ENCODE peak calls at places on chromosome 19, in five cellular contexts. One of them, this sample, is unnamed.

GRCh38 chr19:11902228-11902627 is 14.6 kb downstream of the ZNF69 start:
- DNase-seq in PC-3: no peak
- DNase-seq in GM23338: no peak
- DNase-seq in H1: no peak
- DNase-seq in hepatocyte: no peak
- DNase-seq in this sample: no peak

GRCh38 chr19:4453232-4454179 is 4.1 kb downstream of the UBXN6 start:
- DNase-seq in PC-3: no peak
- DNase-seq in GM23338: no peak
- DNase-seq in H1: no peak
- DNase-seq in hepatocyte: no peak
- DNase-seq in this sample: no peak

GRCh38 chr19:16371540-16371986 is 46.9 kb downstream of the KLF2 start:
- DNase-seq in PC-3: no peak
- DNase-seq in GM23338: no peak
- DNase-seq in H1: no peak
- DNase-seq in hepatocyte: no peak
- DNase-seq in this sample: no peak

GRCh38 chr19:47247308-47247990 is 8.9 kb upstream of the CCDC9 start:
- DNase-seq in PC-3: peak; percentile 74
- DNase-seq in GM23338: peak; percentile 86
- DNase-seq in H1: no peak
- DNase-seq in hepatocyte: peak; percentile 85
- DNase-seq in this sample: peak; percentile 45

GRCh38 chr19:12656899-12657571 is 9.5 kb downstream of the MAN2B1 start:
- DNase-seq in PC-3: no peak
- DNase-seq in GM23338: peak; percentile 98
- DNase-seq in H1: peak; percentile 91
- DNase-seq in hepatocyte: no peak
- DNase-seq in this sample: no peak

GRCh38 chr19:35476149-35476548 is 14.1 kb downstream of the KRTDAP start:
- DNase-seq in PC-3: no peak
- DNase-seq in GM23338: peak; percentile 90
- DNase-seq in H1: no peak
- DNase-seq in hepatocyte: no peak
- DNase-seq in this sample: no peak

GRCh38 chr19:10219678-10220077 is 11.5 kb downstream of the S1PR2 start:
- DNase-seq in PC-3: peak; percentile 74
- DNase-seq in GM23338: peak; percentile 87
- DNase-seq in H1: peak; percentile 46
- DNase-seq in hepatocyte: peak; percentile 42
- DNase-seq in this sample: peak; percentile 68

GRCh38 chr19:10852098-10852800 is 4.0 kb downstream of the C19orf38 start:
- DNase-seq in PC-3: peak; percentile 74
- DNase-seq in GM23338: no peak
- DNase-seq in H1: no peak
- DNase-seq in hepatocyte: no peak
- DNase-seq in this sample: peak; percentile 37

GRCh38 chr19:48292798-48293197 is 22.9 kb downstream of the ZNF114 start:
- DNase-seq in PC-3: peak; percentile 89
- DNase-seq in GM23338: no peak
- DNase-seq in H1: no peak
- DNase-seq in hepatocyte: no peak
- DNase-seq in this sample: no peak

GRCh38 chr19:29843180-29844051 is 31.6 kb downstream of the CCNE1 start:
- DNase-seq in PC-3: no peak
- DNase-seq in GM23338: peak; percentile 60
- DNase-seq in H1: no peak
- DNase-seq in hepatocyte: peak; percentile 76
- DNase-seq in this sample: no peak

GRCh38 chr19:20151617-20152145 is 15.3 kb upstream of the ZNF486 start:
- DNase-seq in PC-3: no peak
- DNase-seq in GM23338: peak; percentile 30
- DNase-seq in H1: no peak
- DNase-seq in hepatocyte: no peak
- DNase-seq in this sample: no peak

GRCh38 chr19:57687363-57688010 is 5.7 kb downstream of the ZNF551 start:
- DNase-seq in PC-3: no peak
- DNase-seq in GM23338: no peak
- DNase-seq in H1: no peak
- DNase-seq in hepatocyte: no peak
- DNase-seq in this sample: no peak

GRCh38 chr19:6744381-6745288 is 5.2 kb downstream of the TRIP10 start:
- DNase-seq in PC-3: peak; percentile 96
- DNase-seq in GM23338: no peak
- DNase-seq in H1: no peak
- DNase-seq in hepatocyte: peak; percentile 79
- DNase-seq in this sample: peak; percentile 82

GRCh38 chr19:17097593-17098126 is 22.1 kb downstream of the MYO9B start:
- DNase-seq in PC-3: peak; percentile 53
- DNase-seq in GM23338: no peak
- DNase-seq in H1: no peak
- DNase-seq in hepatocyte: peak; percentile 65
- DNase-seq in this sample: peak; percentile 79

GRCh38 chr19:4538601-4538954 is 1.3 kb downstream of the LRG1 start:
- DNase-seq in PC-3: no peak
- DNase-seq in GM23338: no peak
- DNase-seq in H1: no peak
- DNase-seq in hepatocyte: no peak
- DNase-seq in this sample: no peak

GRCh38 chr19:52200044-52200443 is 10.2 kb downstream of the PPP2R1A start:
- DNase-seq in PC-3: peak; percentile 25
- DNase-seq in GM23338: no peak
- DNase-seq in H1: no peak
- DNase-seq in hepatocyte: no peak
- DNase-seq in this sample: no peak

GRCh38 chr19:38735257-38735686 is 9.0 kb downstream of the CAPN12 start:
- DNase-seq in PC-3: peak; percentile 18
- DNase-seq in GM23338: peak; percentile 84
- DNase-seq in H1: no peak
- DNase-seq in hepatocyte: peak; percentile 64
- DNase-seq in this sample: peak; percentile 61

GRCh38 chr19:38737297-38737865 is 6.9 kb downstream of the CAPN12 start:
- DNase-seq in PC-3: no peak
- DNase-seq in GM23338: no peak
- DNase-seq in H1: no peak
- DNase-seq in hepatocyte: peak; percentile 13
- DNase-seq in this sample: no peak

GRCh38 chr19:38734426-38735256 is 9.6 kb downstream of the CAPN12 start:
- DNase-seq in PC-3: peak; percentile 35
- DNase-seq in GM23338: no peak
- DNase-seq in H1: no peak
- DNase-seq in hepatocyte: peak; percentile 40
- DNase-seq in this sample: peak; percentile 60

GRCh38 chr19:38736413-38737280 is 7.6 kb downstream of the CAPN12 start:
- DNase-seq in PC-3: peak; percentile 65
- DNase-seq in GM23338: peak; percentile 95
- DNase-seq in H1: peak; percentile 36
- DNase-seq in hepatocyte: peak; percentile 93
- DNase-seq in this sample: peak; percentile 47

GRCh38 chr19:38736036-38736412 is 8.2 kb downstream of the CAPN12 start:
- DNase-seq in PC-3: peak; percentile 39
- DNase-seq in GM23338: peak; percentile 58
- DNase-seq in H1: no peak
- DNase-seq in hepatocyte: peak; percentile 89
- DNase-seq in this sample: no peak
- TF ChIP-seq CTCF in PC-3: no peak
- TF ChIP-seq CTCF in GM23338: no peak
- TF ChIP-seq CTCF in H1: no peak
- TF ChIP-seq CTCF in hepatocyte: peak; percentile 3
- TF ChIP-seq CTCF in this sample: no peak

GRCh38 chr19:33302974-33303790 is 848 bp upstream of the CEBPA start:
- DNase-seq in PC-3: peak; percentile 32
- DNase-seq in GM23338: peak; percentile 81
- DNase-seq in H1: no peak
- DNase-seq in hepatocyte: peak; percentile 84
- DNase-seq in this sample: no peak

GRCh38 chr19:33306191-33306590 is 3.9 kb upstream of the CEBPA start:
- DNase-seq in PC-3: no peak
- DNase-seq in GM23338: no peak
- DNase-seq in H1: no peak
- DNase-seq in hepatocyte: no peak
- DNase-seq in this sample: no peak

GRCh38 chr19:33302175-33302973 is at the start of gene CEBPA:
- DNase-seq in PC-3: peak; percentile 74
- DNase-seq in GM23338: peak; percentile 91
- DNase-seq in H1: peak; percentile 58
- DNase-seq in hepatocyte: peak; percentile 97
- DNase-seq in this sample: peak; percentile 64

GRCh38 chr19:33304760-33305647 is 2.7 kb upstream of the CEBPA start:
- DNase-seq in PC-3: no peak
- DNase-seq in GM23338: no peak
- DNase-seq in H1: no peak
- DNase-seq in hepatocyte: peak; percentile 58
- DNase-seq in this sample: no peak

DNA sequence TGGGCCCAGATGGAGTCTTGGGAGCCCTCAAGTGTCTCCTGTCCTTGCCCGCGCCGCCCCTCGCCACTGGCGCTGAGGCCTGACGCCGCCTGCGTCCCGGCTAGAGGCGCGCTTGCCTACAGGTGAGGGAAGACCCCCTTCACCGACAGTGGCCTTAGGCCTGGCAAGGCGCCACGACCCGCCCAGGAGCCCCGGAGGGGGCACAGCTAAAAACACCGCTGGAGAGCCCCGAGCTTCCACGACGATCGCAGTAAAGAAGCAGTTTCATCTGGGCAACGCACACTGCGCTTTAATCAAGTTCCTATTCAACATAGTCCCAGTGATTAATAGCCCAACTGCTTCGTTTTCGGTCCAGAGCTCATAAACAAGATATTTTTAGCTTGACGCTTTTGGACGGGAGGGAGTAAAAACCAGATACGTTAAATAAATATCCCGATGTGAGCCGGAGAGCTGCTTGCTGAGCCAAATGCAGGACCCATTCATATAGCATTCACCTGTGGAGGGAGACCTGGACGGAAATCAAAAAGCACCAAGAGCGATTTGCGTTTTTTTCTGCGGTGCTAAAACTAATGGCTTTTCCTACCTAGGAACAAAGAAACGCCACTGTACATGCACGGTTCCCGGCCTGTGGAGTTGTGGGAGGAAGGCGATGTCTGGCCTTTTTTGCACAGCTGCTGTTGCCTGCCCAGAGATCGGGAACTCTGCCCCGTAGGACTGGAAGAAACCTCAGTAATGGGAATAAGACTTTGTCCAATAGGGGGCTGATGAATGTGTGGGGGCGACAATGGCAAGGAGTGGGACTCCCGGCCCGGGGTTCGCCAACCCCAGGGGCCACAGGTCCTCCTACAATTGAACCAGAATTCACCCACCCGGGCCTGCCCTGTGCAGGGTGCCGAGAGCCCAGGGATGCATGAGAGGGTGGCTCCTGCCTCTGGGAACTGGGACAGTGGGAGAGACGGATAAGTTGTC is 1.7 kb upstream of the CEBPA start:
- DNase-seq in PC-3: no peak
- DNase-seq in GM23338: no peak
- DNase-seq in H1: no peak
- DNase-seq in hepatocyte: peak; percentile 31
- DNase-seq in this sample: no peak
- TF ChIP-seq EZH2 in PC-3: no peak
- TF ChIP-seq EZH2 in GM23338: no peak
- TF ChIP-seq EZH2 in H1: peak; percentile 46
- TF ChIP-seq EZH2 in hepatocyte: no peak
- TF ChIP-seq EZH2 in this sample: no peak

GRCh38 chr19:32676895-32677359 is 1.3 kb downstream of the RGS9BP start:
- DNase-seq in PC-3: no peak
- DNase-seq in GM23338: no peak
- DNase-seq in H1: no peak
- DNase-seq in hepatocyte: no peak
- DNase-seq in this sample: no peak
- H3K4me3 ChIP-seq in PC-3: no peak overlapping the region
- H3K4me3 ChIP-seq in GM23338: peak overlapping the region; percentile 85
- H3K4me3 ChIP-seq in H1: peak overlapping the region; percentile 27
- H3K4me3 ChIP-seq in hepatocyte: no peak overlapping the region
- H3K4me3 ChIP-seq in this sample: no peak overlapping the region

DNA sequence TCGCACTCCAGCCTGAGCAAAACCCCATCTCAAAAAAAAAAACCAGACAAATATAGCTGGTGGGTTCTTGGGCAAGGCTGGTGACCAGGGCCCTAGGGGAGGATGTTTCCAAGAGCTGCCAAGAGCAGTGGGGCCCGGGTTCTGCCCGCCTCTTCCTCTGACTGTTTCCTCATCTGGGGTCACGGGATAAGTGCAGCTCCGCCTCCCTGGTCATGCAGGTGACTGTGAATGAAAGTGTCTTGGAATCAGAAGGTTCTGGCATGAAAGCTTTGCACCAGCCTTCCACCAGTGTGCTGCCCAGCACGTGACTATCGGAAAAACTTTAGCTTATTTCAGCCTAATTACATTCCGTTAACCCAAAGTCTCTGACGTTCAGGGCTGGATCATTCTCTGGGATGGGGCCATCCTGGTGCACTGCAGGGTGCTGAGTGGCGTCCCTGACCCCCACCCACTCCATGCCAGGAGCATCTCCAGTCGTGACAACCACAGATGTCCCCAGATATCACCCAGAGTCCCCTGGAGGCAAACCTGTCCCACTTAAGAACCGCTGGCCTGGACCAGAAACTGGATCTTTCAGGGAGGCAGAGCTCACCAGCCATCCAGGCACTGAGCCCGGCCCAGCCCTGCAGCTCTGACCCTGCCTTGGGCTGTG is 85.6 kb downstream of the GNG7 start:
- DNase-seq in PC-3: no peak
- DNase-seq in GM23338: no peak
- DNase-seq in H1: no peak
- DNase-seq in hepatocyte: no peak
- DNase-seq in this sample: no peak
- TF ChIP-seq CTCF in PC-3: no peak
- TF ChIP-seq CTCF in GM23338: no peak
- TF ChIP-seq CTCF in H1: no peak
- TF ChIP-seq CTCF in hepatocyte: no peak
- TF ChIP-seq CTCF in this sample: no peak

GRCh38 chr19:18117692-18118378 is 20.3 kb downstream of the MAST3 start:
- DNase-seq in PC-3: peak; percentile 82
- DNase-seq in GM23338: peak; percentile 97
- DNase-seq in H1: no peak
- DNase-seq in hepatocyte: peak; percentile 97
- DNase-seq in this sample: peak; percentile 95
- TF ChIP-seq EZH2 in PC-3: no peak
- TF ChIP-seq EZH2 in GM23338: no peak
- TF ChIP-seq EZH2 in H1: no peak
- TF ChIP-seq EZH2 in hepatocyte: no peak
- TF ChIP-seq EZH2 in this sample: no peak

DNA sequence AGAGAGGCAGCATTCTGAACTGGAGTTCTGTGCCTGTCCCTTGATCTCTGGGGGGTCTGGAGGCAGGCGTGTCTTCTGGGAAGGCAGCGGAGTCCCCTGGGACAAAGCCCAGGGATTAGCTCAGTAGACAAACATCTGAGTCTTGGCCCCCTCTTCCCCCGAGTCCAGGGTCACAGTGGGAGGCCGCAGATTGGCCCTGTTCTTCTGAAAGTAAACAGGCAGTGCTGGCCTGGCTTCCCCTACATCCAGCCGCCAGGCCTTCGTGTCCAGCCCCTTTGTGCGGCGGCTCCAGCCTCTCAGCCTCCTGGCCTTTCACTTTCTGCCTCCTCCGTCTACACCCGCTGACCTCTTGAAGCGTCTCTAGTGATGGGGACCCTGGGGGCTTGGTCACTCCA is 989 bp downstream of the NFILZ start:
- DNase-seq in PC-3: no peak
- DNase-seq in GM23338: no peak
- DNase-seq in H1: no peak
- DNase-seq in hepatocyte: peak; percentile 57
- DNase-seq in this sample: no peak
- H3K4me3 ChIP-seq in PC-3: no peak overlapping the region
- H3K4me3 ChIP-seq in GM23338: no peak overlapping the region
- H3K4me3 ChIP-seq in H1: no peak overlapping the region
- H3K4me3 ChIP-seq in hepatocyte: no peak overlapping the region
- H3K4me3 ChIP-seq in this sample: no peak overlapping the region

This sample was measured in PC-9.